ENCODE peak calls at places on chromosomes 2 and 18, in ten cellular contexts. Z is gastrocnemius medialis; B is spleen; P is colonic mucosa; X is adrenal gland; W is K562; Y is cardiac muscle cell; G is hepatocyte; N is aorta; F is CD8-positive, alpha-beta memory T cell. M is an unnamed sample.

GRCh38 chr2:234388591-234388990 is 108.3 kb downstream of the ARL4C start:
- DNase-seq in F (no peak), W (no peak), Y (no peak), N (no peak), P (no peak), G (no peak), Z (no peak), X (no peak), B (no peak), M (no peak)

GRCh38 chr2:3785220-3785889 is 82.0 kb downstream of the DCDC2C start:
- DNase-seq in P (no peak), W (no peak), X (no peak), G (no peak), B (no peak), Y (no peak), Z (no peak), F (no peak), N (no peak), M (no peak)

GRCh38 chr2:150023044-150023443 is 435.5 kb upstream of the MMADHC start:
- DNase-seq in B (no peak), F (no peak), Y (no peak), X (no peak), W (no peak), N (no peak), P (no peak), Z (no peak), G (no peak), M (no peak)

GRCh38 chr2:168097431-168097830 is 150.0 kb downstream of the STK39 start:
- DNase-seq in G (no peak), W (no peak), P (no peak), F (no peak), N (no peak), Y (no peak), Z (no peak), B (no peak), X (no peak), M (no peak)

GRCh38 chr2:27021253-27021801 is 11.4 kb upstream of the TMEM214 start:
- DNase-seq in F (no peak), G (no peak), X (no peak), P (peak; percentile 77), B (no peak), Z (no peak), N (no peak), W (no peak), Y (peak; percentile 54), M (no peak)

GRCh38 chr2:44715671-44716077 is 225.8 kb upstream of the SIX3 start:
- DNase-seq in N (no peak), W (no peak), F (no peak), P (no peak), X (no peak), Y (peak; percentile 53), Z (no peak), G (peak; percentile 17), B (no peak), M (peak; percentile 60)

GRCh38 chr2:100692381-100692780 is 127.6 kb upstream of the NPAS2 start:
- DNase-seq in X (no peak), Y (no peak), B (no peak), Z (no peak), W (no peak), G (no peak), N (no peak), F (no peak), P (no peak), M (no peak)

GRCh38 chr2:72745679-72746368 is 80.0 kb downstream of the EXOC6B start:
- DNase-seq in P (no peak), N (no peak), F (no peak), Y (peak; percentile 87), G (peak; percentile 75), W (peak; percentile 47), X (no peak), Z (no peak), B (no peak), M (peak; percentile 13)

GRCh38 chr2:177161741-177162440 is 50.7 kb upstream of the HNRNPA3 start:
- DNase-seq in Y (peak; percentile 57), N (no peak), Z (no peak), P (no peak), X (peak; percentile 44), G (peak; percentile 57), F (no peak), W (peak; percentile 41), B (no peak), M (no peak)

GRCh38 chr2:36655456-36655855 is 41.1 kb upstream of the VIT start:
- DNase-seq in Z (no peak), B (no peak), N (no peak), G (no peak), P (no peak), W (no peak), F (no peak), Y (peak; percentile 70), X (no peak), M (no peak)

GRCh38 chr18:66734451-66734850 is 130.6 kb upstream of the CDH19 start:
- DNase-seq in P (no peak), Y (peak; percentile 26), G (no peak), B (no peak), W (no peak), N (no peak), X (no peak), F (no peak), Z (no peak), M (no peak)

GRCh38 chr2:140348826-140349225 is 1568.6 kb upstream of the NXPH2 start:
- DNase-seq in G (no peak), Y (no peak), B (no peak), X (no peak), Z (no peak), W (no peak), N (no peak), P (no peak), F (no peak), M (peak; percentile 18)
- H3K4me1 ChIP-seq in G (no peaks in the 10 kb centered on the region), Y (no peaks in the 10 kb centered on the region), B (no peaks in the 10 kb centered on the region), X (no peaks in the 10 kb centered on the region), Z (no peaks in the 10 kb centered on the region), W (no peaks in the 10 kb centered on the region), N (no peaks in the 10 kb centered on the region), P (no peaks in the 10 kb centered on the region), F (no peaks in the 10 kb centered on the region), M (peaks cover 3% of the 10 kb centered on the region)

GRCh38 chr2:89811295-89811694 is 1119.8 kb downstream of the RPIA start:
- DNase-seq in B (no peak), X (no peak), Y (no peak), F (no peak), G (no peak), N (no peak), W (no peak), Z (no peak), P (no peak), M (no peak)
- H3K9me3 ChIP-seq in B (peaks cover 80% of the 10 kb centered on the region), X (no peaks in the 10 kb centered on the region), Y (peaks cover 53% of the 10 kb centered on the region), F (peaks cover 27% of the 10 kb centered on the region), G (peaks cover 69% of the 10 kb centered on the region), N (peaks cover 13% of the 10 kb centered on the region), W (peaks cover 8% of the 10 kb centered on the region), Z (peaks cover 5% of the 10 kb centered on the region), P (peaks cover 7% of the 10 kb centered on the region), M (peaks cover 11% of the 10 kb centered on the region)

GRCh38 chr2:152657042-152657441 is 60.2 kb downstream of the PRPF40A start:
- DNase-seq in B (no peak), Z (no peak), X (no peak), W (no peak), Y (no peak), N (no peak), F (no peak), P (no peak), G (no peak), M (no peak)
- H3K36me3 ChIP-seq in B (peaks cover 77% of the 10 kb centered on the region), Z (peaks cover 3% of the 10 kb centered on the region), X (no peaks in the 10 kb centered on the region), W (peaks cover 92% of the 10 kb centered on the region), Y (peaks cover 60% of the 10 kb centered on the region), N (no peaks in the 10 kb centered on the region), F (peaks cover 47% of the 10 kb centered on the region), P (no peaks in the 10 kb centered on the region), G (peaks cover 5% of the 10 kb centered on the region), M (peaks cover 15% of the 10 kb centered on the region)

GRCh38 chr2:237437566-237437965 is 23.6 kb upstream of the COL6A3 start:
- DNase-seq in X (no peak), N (no peak), Y (no peak), B (no peak), P (no peak), G (no peak), F (no peak), Z (no peak), W (no peak), M (no peak)
- H3K4me1 ChIP-seq in X (no peaks in the 10 kb centered on the region), N (no peaks in the 10 kb centered on the region), Y (no peaks in the 10 kb centered on the region), B (peaks cover 5% of the 10 kb centered on the region), P (peaks cover 9% of the 10 kb centered on the region), G (peaks cover 16% of the 10 kb centered on the region), F (peaks cover 79% of the 10 kb centered on the region), Z (peaks cover 11% of the 10 kb centered on the region), W (no peaks in the 10 kb centered on the region), M (peaks cover 7% of the 10 kb centered on the region)

GRCh38 chr2:210113636-210114235 is 57.5 kb downstream of the KANSL1L start:
- DNase-seq in P (no peak), N (no peak), Z (no peak), X (no peak), W (no peak), Y (no peak), B (no peak), F (no peak), G (no peak), M (no peak)
- H3K9me3 ChIP-seq in P (no peaks in the 10 kb centered on the region), N (peaks cover 5% of the 10 kb centered on the region), Z (no peaks in the 10 kb centered on the region), X (no peaks in the 10 kb centered on the region), W (no peaks in the 10 kb centered on the region), Y (no peaks in the 10 kb centered on the region), B (peaks cover 42% of the 10 kb centered on the region), F (no peaks in the 10 kb centered on the region), G (peaks cover 16% of the 10 kb centered on the region), M (no peaks in the 10 kb centered on the region)

DNA sequence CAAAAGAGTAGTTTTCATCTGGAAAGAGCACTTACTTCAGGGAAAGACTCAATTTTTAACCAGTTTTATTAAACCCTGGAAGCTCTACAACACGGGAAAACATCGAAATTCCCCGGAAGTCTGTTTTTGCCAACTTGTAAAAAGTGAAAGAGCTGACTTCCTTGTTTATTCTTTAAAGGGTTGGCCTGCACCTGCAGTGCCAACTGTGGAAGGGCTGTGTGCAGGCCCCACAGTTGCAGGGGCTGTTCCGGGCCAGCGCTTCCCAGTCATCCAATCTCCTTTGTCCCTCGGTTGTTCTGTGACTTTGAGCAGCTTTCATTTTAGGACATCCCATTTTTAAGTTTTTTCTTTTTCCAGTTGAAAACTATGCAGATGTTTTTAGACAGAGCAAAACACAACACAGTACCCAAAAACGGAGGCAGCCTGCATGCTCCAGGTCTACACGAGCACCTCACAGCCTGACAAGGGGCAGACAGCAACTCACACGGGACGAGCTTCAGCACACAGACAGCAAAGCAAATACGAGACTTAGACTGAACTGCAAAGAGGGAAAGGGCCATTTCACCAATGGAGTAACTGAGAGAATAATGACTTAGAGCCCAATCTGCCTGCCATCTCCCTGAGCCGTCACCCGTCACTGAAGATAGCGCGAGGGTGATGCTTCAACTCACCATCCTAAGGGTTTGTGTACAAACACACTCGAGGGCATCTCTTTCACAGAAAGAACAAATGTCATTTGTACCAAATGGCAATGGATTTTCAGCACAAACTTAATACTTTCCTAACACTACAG is 70.6 kb downstream of the EMILIN2 start:
- DNase-seq in X (no peak), W (no peak), G (no peak), P (peak; percentile 50), N (no peak), Z (no peak), Y (no peak), F (no peak), B (no peak), M (no peak)
- H3K36me3 ChIP-seq in X (no peaks in the 10 kb centered on the region), W (peaks cover 58% of the 10 kb centered on the region), G (peaks cover 3% of the 10 kb centered on the region), P (no peaks in the 10 kb centered on the region), N (peaks cover 5% of the 10 kb centered on the region), Z (no peaks in the 10 kb centered on the region), Y (peaks cover 65% of the 10 kb centered on the region), F (peaks cover 51% of the 10 kb centered on the region), B (peaks cover 75% of the 10 kb centered on the region), M (peaks cover 6% of the 10 kb centered on the region)

GRCh38 chr2:185388226-185388625 is 350.4 kb upstream of the FSIP2 start:
- DNase-seq in W (no peak), Y (no peak), F (no peak), B (no peak), P (no peak), G (no peak), Z (no peak), X (no peak), N (no peak), M (no peak)
- H3K4me1 ChIP-seq in W (no peaks in the 10 kb centered on the region), Y (no peaks in the 10 kb centered on the region), F (no peaks in the 10 kb centered on the region), B (no peaks in the 10 kb centered on the region), P (no peaks in the 10 kb centered on the region), G (peaks cover 7% of the 10 kb centered on the region), Z (no peaks in the 10 kb centered on the region), X (no peaks in the 10 kb centered on the region), N (no peaks in the 10 kb centered on the region), M (no peaks in the 10 kb centered on the region)